ENCODE peak calls at places on chromosomes 7 and 10, in ten cellular contexts. T is cardiac fibroblast; F is GF-D8; I is T-cell; S is ovary; R is A549; B is caudate nucleus; C is GM04504; J is activated CD4-positive, alpha-beta T cell treated with anti-CD3 and anti-CD28 coated beads for 24 hours; O is LoVo. G is an unnamed sample.

GRCh38 chr7:107119376-107120100 is 49.3 kb upstream of the HBP1 start:
- DNase-seq in I (no peak), C (no peak), J (no peak), B (no peak), R (no peak), F (no peak), T (no peak), S (no peak), O (no peak), G (no peak)

GRCh38 chr10:79017882-79018550 is 50.8 kb upstream of the ZMIZ1 start:
- DNase-seq in J (no peak), S (no peak), I (no peak), R (no peak), O (no peak), F (no peak), C (no peak), T (no peak), B (no peak), G (no peak)

GRCh38 chr7:1242129-1242572 is 9.5 kb downstream of the UNCX start:
- DNase-seq in F (no peak), R (no peak), C (no peak), J (no peak), I (no peak), B (no peak), O (no peak), S (no peak), T (no peak), G (no peak)

GRCh38 chr10:132737390-132738048 is 48.4 kb downstream of the NKX6-2 start:
- DNase-seq in R (no peak), I (no peak), B (no peak), J (no peak), O (no peak), F (no peak), T (no peak), S (no peak), C (no peak), G (no peak)

GRCh38 chr10:79386637-79387465 is 39.6 kb downstream of the PPIF start:
- DNase-seq in S (no peak), J (no peak), C (no peak), R (no peak), F (no peak), T (no peak), B (no peak), O (no peak), I (no peak), G (no peak)

GRCh38 chr10:7559447-7559846 is 107.3 kb downstream of the ITIH5 start:
- DNase-seq in B (no peak), C (no peak), R (no peak), S (no peak), J (no peak), I (no peak), O (no peak), T (no peak), F (no peak), G (no peak)

GRCh38 chr7:44771358-44771757 is 22.7 kb downstream of the ZMIZ2 start:
- DNase-seq in S (no peak), O (no peak), B (no peak), R (no peak), F (no peak), C (no peak), T (no peak), I (no peak), J (no peak), G (no peak)

GRCh38 chr10:14056545-14057332 is 274.0 kb downstream of the FRMD4A start:
- DNase-seq in B (no peak), O (no peak), J (no peak), S (no peak), F (no peak), C (peak), T (peak), I (no peak), R (no peak), G (no peak)

GRCh38 chr10:103660364-103661197 is 167.1 kb downstream of the NEURL1 start:
- DNase-seq in C (no peak), J (no peak), F (no peak), S (no peak), B (no peak), T (peak), I (no peak), O (peak), R (no peak), G (no peak)